ENCODE peak calls at places on chromosome 17, in four cellular contexts. B is SK-N-SH, X is prostate gland, U is GM12878. D is an unnamed sample.

GRCh38 chr17:77361986-77362620 is 221.3 kb downstream of the SEC14L1 start:
- DNase-seq in B (no peak), X (no peak), U (no peak), D (no peak)

GRCh38 chr17:52027620-52028019 is 130.9 kb downstream of the CA10 start:
- DNase-seq in X (no peak), B (no peak), U (no peak), D (no peak)

GRCh38 chr17:63523256-63523869 is at the start of gene KCNH6:
- DNase-seq in X (no peak), U (no peak), B (peak; percentile 75), D (no peak)

GRCh38 chr17:68455756-68456528 is 1.4 kb downstream of the WIPI1 start:
- DNase-seq in X (peak; percentile 71), B (peak; percentile 34), U (no peak), D (peak; percentile 64)

GRCh38 chr17:61425682-61426481 is 26.2 kb downstream of the TBX2 start:
- DNase-seq in B (peak; percentile 42), U (no peak), X (no peak), D (peak; percentile 26)

GRCh38 chr17:38864636-38865398 is 5.0 kb upstream of the LASP1 start:
- DNase-seq in B (no peak), X (no peak), U (no peak), D (no peak)

GRCh38 chr17:74545456-74546230 is at the start of gene CD300C:
- DNase-seq in B (no peak), U (no peak), X (no peak), D (peak; percentile 20)

GRCh38 chr17:67942810-67943209 is 53.5 kb downstream of the C17orf58 start:
- DNase-seq in X (no peak), U (no peak), B (peak; percentile 22), D (no peak)

GRCh38 chr17:61203765-61204164 is 195.9 kb upstream of the TBX2 start:
- DNase-seq in U (no peak), B (no peak), X (no peak), D (no peak)

GRCh38 chr17:80000955-80001354 is 34.7 kb downstream of the TBC1D16 start:
- DNase-seq in X (no peak), B (no peak), U (no peak), D (no peak)

GRCh38 chr17:18025596-18026407 is 13.2 kb downstream of the ATPAF2 start:
- DNase-seq in X (no peak), U (no peak), B (no peak), D (no peak)

GRCh38 chr17:74987909-74988711 is 678 bp downstream of the CDR2L start:
- DNase-seq in X (peak; percentile 83), U (no peak), B (peak; percentile 86), D (peak; percentile 77)

GRCh38 chr17:43545383-43545632 is 832 bp downstream of the ETV4 start:
- DNase-seq in U (no peak), X (peak; percentile 13), B (no peak), D (no peak)

GRCh38 chr17:58312021-58312630 is 16.5 kb downstream of the TSPOAP1 start:
- DNase-seq in X (no peak), B (peak; percentile 33), U (no peak), D (no peak)

GRCh38 chr17:51155416-51155815 is 2.1 kb downstream of the NME1 start:
- DNase-seq in U (no peak), B (no peak), X (no peak), D (no peak)

DNA sequence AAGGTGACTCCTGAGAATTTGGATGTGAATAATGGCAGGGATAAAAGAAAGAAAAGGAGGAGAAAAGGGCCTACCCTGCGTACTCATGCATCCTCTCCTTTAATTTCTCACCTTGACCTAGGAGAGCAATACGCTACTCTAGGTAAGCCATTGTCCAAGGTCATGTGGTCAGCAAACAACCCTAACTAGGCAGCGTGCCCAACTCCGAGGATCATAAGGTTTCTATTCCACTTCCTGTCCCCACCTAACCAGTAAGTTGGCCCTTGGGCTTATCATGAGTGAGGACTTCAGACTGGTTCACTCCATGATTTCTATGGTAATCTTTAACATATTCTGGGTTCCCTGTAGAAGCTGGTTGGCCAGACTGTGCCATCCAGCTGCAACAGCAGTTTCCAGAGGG is 315.1 kb upstream of the CCL2 start:
- DNase-seq in U (no peak), X (no peak), B (no peak), D (no peak)
- H3K4me3 ChIP-seq in U (no peak overlapping the region), X (no peak overlapping the region), B (no peak overlapping the region), D (no peak overlapping the region)

GRCh38 chr17:48728232-48729231 is at the start of gene HOXB13:
- DNase-seq in U (no peak), B (peak; percentile 54), X (peak; percentile 95), D (peak; percentile 95)
- H3K27me3 ChIP-seq in U (peaks cover 45% of the 10 kb centered on the region), B (peaks cover 99% of the 10 kb centered on the region), X (no peaks in the 10 kb centered on the region), D (no peaks in the 10 kb centered on the region)

GRCh38 chr17:1029912-1030656 is 33.2 kb downstream of the TIMM22 start:
- DNase-seq in X (no peak), U (no peak), B (peak; percentile 79), D (no peak)
- H3K4me3 ChIP-seq in X (no peak overlapping the region), U (no peak overlapping the region), B (no peak overlapping the region), D (no peak overlapping the region)

DNA sequence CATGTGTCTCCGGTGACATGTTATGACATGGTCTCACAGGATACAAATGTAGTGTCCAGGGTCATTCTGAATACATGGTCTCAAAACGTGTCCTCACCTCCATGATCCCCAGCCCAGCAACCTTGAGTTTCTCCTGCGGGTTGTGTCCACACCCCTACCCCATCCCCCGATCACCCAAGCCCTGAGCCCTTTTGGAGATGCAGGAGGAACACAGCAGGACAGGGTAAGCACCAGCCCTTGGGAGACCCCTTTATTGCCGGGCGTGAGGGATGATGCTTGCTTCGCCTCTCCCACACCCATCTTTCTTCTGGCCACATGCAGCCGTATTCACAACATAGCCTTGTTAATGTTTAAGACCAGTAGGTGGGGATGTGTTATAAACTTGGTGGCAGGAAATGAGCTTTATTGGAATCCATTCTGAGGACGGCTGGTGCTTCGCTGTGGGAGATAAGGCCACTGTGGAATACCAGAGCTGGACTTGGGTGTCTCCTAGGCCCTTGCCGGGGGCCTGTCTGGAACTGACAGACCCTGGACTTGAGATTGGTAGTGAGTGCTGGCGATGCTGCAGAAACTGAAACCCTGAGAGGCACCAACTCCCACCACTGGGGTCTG is 5.5 kb downstream of the TMEM132E start:
- DNase-seq in B (peak; percentile 75), U (no peak), X (no peak), D (no peak)
- H3K27me3 ChIP-seq in B (peaks cover 66% of the 10 kb centered on the region), U (peaks cover 12% of the 10 kb centered on the region), X (peaks cover 22% of the 10 kb centered on the region), D (peaks cover 57% of the 10 kb centered on the region)

D was measured in MG63.